ENCODE peak calls at places on chromosome 20, in nine cellular contexts. E is cardiac fibroblast; N is iris pigment epithelial cell; Q is T follicular helper cell; I is sigmoid colon; G is effector CD4-positive, alpha-beta T cell; W is progenitor cell of endocrine pancreas; D is NCI-H2029; A is astrocyte of the spinal cord. R is an unnamed sample.

GRCh38 chr20:50491926-50492634 is 18.1 kb upstream of the PTPN1 start:
- DNase-seq in E (peak), N (peak), Q (no peak), I (peak), G (no peak), W (no peak), D (no peak), A (peak), R (no peak)

GRCh38 chr20:32444474-32445220 is 86.5 kb downstream of the ASXL1 start:
- DNase-seq in E (no peak), N (no peak), Q (no peak), I (peak), G (no peak), W (no peak), D (no peak), A (no peak), R (no peak)

GRCh38 chr20:38345643-38346042 is 639 bp upstream of the LBP start:
- DNase-seq in E (no peak), N (no peak), Q (no peak), I (no peak), G (no peak), W (no peak), D (no peak), A (no peak), R (peak)

GRCh38 chr20:42646250-42646649 is 543.5 kb downstream of the PTPRT start:
- DNase-seq in E (no peak), N (no peak), Q (no peak), I (no peak), G (no peak), W (no peak), D (peak), A (no peak), R (no peak)

GRCh38 chr20:56395166-56395565 is 2.7 kb downstream of the CSTF1 start:
- DNase-seq in E (no peak), N (no peak), Q (no peak), I (no peak), G (no peak), W (no peak), D (no peak), A (no peak), R (no peak)

GRCh38 chr20:3360752-3361151 is 46.7 kb downstream of the DNAAF9 start:
- DNase-seq in E (no peak), N (no peak), Q (no peak), I (no peak), G (no peak), W (no peak), D (no peak), A (no peak), R (no peak)

GRCh38 chr20:17759449-17759848 is 59.7 kb downstream of the BANF2 start:
- DNase-seq in E (peak), N (no peak), Q (no peak), I (no peak), G (no peak), W (no peak), D (no peak), A (no peak), R (no peak)

GRCh38 chr20:32079655-32080109 is 27.6 kb downstream of the HCK start:
- DNase-seq in E (no peak), N (no peak), Q (no peak), I (no peak), G (no peak), W (no peak), D (no peak), A (no peak), R (no peak)

GRCh38 chr20:31698243-31698802 is 24.3 kb downstream of the BCL2L1 start:
- DNase-seq in E (no peak), N (no peak), Q (no peak), I (no peak), G (no peak), W (no peak), D (no peak), A (no peak), R (no peak)

GRCh38 chr20:47305667-47306066 is 50.8 kb downstream of the ZMYND8 start:
- DNase-seq in E (peak), N (peak), Q (no peak), I (no peak), G (no peak), W (no peak), D (no peak), A (no peak), R (no peak)

GRCh38 chr20:2109425-2110210 is 8.0 kb downstream of the STK35 start:
- DNase-seq in E (no peak), N (peak), Q (no peak), I (peak), G (no peak), W (no peak), D (no peak), A (peak), R (peak)

GRCh38 chr20:6792789-6793188 is 25.3 kb downstream of the BMP2 start:
- DNase-seq in E (no peak), N (no peak), Q (no peak), I (no peak), G (no peak), W (no peak), D (no peak), A (no peak), R (no peak)

GRCh38 chr20:62159835-62160234 is 16.3 kb downstream of the SS18L1 start:
- DNase-seq in E (no peak), N (peak), Q (no peak), I (no peak), G (no peak), W (no peak), D (no peak), A (peak), R (peak)

GRCh38 chr20:37944456-37944981 is 41.6 kb downstream of the VSTM2L start:
- DNase-seq in E (no peak), N (no peak), Q (no peak), I (no peak), G (no peak), W (no peak), D (no peak), A (no peak), R (no peak)

GRCh38 chr20:6162239-6162638 is 39.4 kb upstream of the FERMT1 start:
- DNase-seq in E (peak), N (peak), Q (no peak), I (peak), G (no peak), W (no peak), D (peak), A (peak), R (peak)

GRCh38 chr20:610130-611046 is at the start of gene TCF15:
- DNase-seq in E (no peak), N (peak), Q (no peak), I (no peak), G (no peak), W (no peak), D (no peak), A (peak), R (no peak)

GRCh38 chr20:62822788-62823651 is 6.2 kb downstream of the COL9A3 start:
- DNase-seq in E (no peak), N (no peak), Q (no peak), I (no peak), G (no peak), W (no peak), D (peak), A (no peak), R (no peak)

GRCh38 chr20:3248167-3248992 is 9.4 kb upstream of the SLC4A11 start:
- DNase-seq in E (peak), N (peak), Q (no peak), I (no peak), G (no peak), W (no peak), D (no peak), A (peak), R (no peak)

GRCh38 chr20:6829510-6830116 is 62.1 kb downstream of the BMP2 start:
- DNase-seq in E (peak), N (peak), Q (no peak), I (no peak), G (no peak), W (no peak), D (no peak), A (no peak), R (no peak)

GRCh38 chr20:4835244-4836177 is 113.8 kb downstream of the PRND start:
- DNase-seq in E (peak), N (no peak), Q (no peak), I (peak), G (no peak), W (no peak), D (no peak), A (peak), R (no peak)

GRCh38 chr20:22533823-22534751 is 50.3 kb downstream of the FOXA2 start:
- DNase-seq in E (no peak), N (no peak), Q (no peak), I (no peak), G (no peak), W (no peak), D (no peak), A (no peak), R (no peak)

GRCh38 chr20:23138682-23139081 is 52.6 kb upstream of the CD93 start:
- DNase-seq in E (no peak), N (no peak), Q (no peak), I (peak), G (no peak), W (no peak), D (no peak), A (no peak), R (no peak)

GRCh38 chr20:44704551-44704971 is 10.6 kb upstream of the CCN5 start:
- DNase-seq in E (peak), N (peak), Q (no peak), I (no peak), G (no peak), W (no peak), D (no peak), A (peak), R (peak)

GRCh38 chr20:38109025-38109541 is 56.0 kb downstream of the TGM2 start:
- DNase-seq in E (peak), N (peak), Q (no peak), I (peak), G (no peak), W (no peak), D (no peak), A (peak), R (no peak)

GRCh38 chr20:3632311-3633004 is 30.7 kb downstream of the GFRA4 start:
- DNase-seq in E (no peak), N (no peak), Q (no peak), I (no peak), G (no peak), W (no peak), D (no peak), A (no peak), R (peak)

R was measured in renal cortical epithelial cell.